ENCODE peak calls at places on chromosomes 3 and 15, in five cellular contexts. N is heart right ventricle; Q is LHCN-M2; O is coronary artery; W is activated CD4-positive, alpha-beta T cell treated with anti-CD3 and anti-CD28 coated beads, Interleukin-2, amount 50 U/mL, for 1 hour. I is an unnamed sample.

GRCh38 chr3:42732196-42732828 is 29.7 kb upstream of the HHATL start:
- DNase-seq in W (no peak), O (peak), N (no peak), Q (no peak), I (no peak)

GRCh38 chr3:179244874-179245273 is 6.0 kb downstream of the KCNMB3 start:
- DNase-seq in O (no peak), N (no peak), W (no peak), Q (no peak), I (no peak)

GRCh38 chr15:58384667-58385066 is 47.1 kb upstream of the LIPC start:
- DNase-seq in W (no peak), O (no peak), N (no peak), Q (no peak), I (no peak)

GRCh38 chr3:13139471-13140065 is 66.3 kb upstream of the IQSEC1 start:
- DNase-seq in O (peak), N (no peak), W (no peak), Q (no peak), I (no peak)

GRCh38 chr3:113086506-113087461 is 96.0 kb downstream of the GTPBP8 start:
- DNase-seq in Q (no peak), N (no peak), O (no peak), W (no peak), I (no peak)

GRCh38 chr3:70097084-70097483 is 97.6 kb downstream of the SAMMSON start:
- DNase-seq in O (no peak), Q (no peak), W (no peak), N (no peak), I (no peak)

GRCh38 chr3:195080125-195080524 is 190.8 kb downstream of the XXYLT1 start:
- DNase-seq in Q (no peak), N (no peak), W (no peak), O (no peak), I (no peak)

GRCh38 chr3:11021611-11022011 is 29.1 kb downstream of the SLC6A1 start:
- DNase-seq in W (no peak), N (no peak), Q (no peak), O (no peak), I (no peak)

GRCh38 chr3:53150247-53151085 is 10.5 kb upstream of the PRKCD start:
- DNase-seq in N (no peak), Q (peak), W (no peak), O (no peak), I (no peak)

GRCh38 chr3:196138927-196139680 is 57.2 kb upstream of the TFRC start:
- DNase-seq in O (no peak), Q (no peak), N (no peak), W (no peak), I (no peak)

GRCh38 chr3:112308151-112308911 is 14.3 kb upstream of the SLC9C1 start:
- DNase-seq in N (no peak), W (no peak), O (no peak), Q (peak), I (no peak)

GRCh38 chr3:150080058-150080730 is 109.5 kb upstream of the PFN2 start:
- DNase-seq in Q (no peak), N (no peak), O (no peak), W (no peak), I (no peak)

GRCh38 chr15:38176155-38176554 is 76.5 kb upstream of the SPRED1 start:
- DNase-seq in N (no peak), W (no peak), Q (peak), O (no peak), I (no peak)

GRCh38 chr15:31261266-31262142 is 65.1 kb upstream of the KLF13 start:
- DNase-seq in Q (no peak), N (no peak), W (no peak), O (peak), I (no peak)

GRCh38 chr15:66785637-66786036 is 83.6 kb downstream of the SMAD6 start:
- DNase-seq in N (no peak), O (no peak), Q (no peak), W (no peak), I (no peak)

GRCh38 chr3:113223831-113224240 is 12.5 kb downstream of the BOC start:
- DNase-seq in W (no peak), N (no peak), O (no peak), Q (no peak), I (peak)

GRCh38 chr3:14472471-14473351 is 67.4 kb downstream of the GRIP2 start:
- DNase-seq in N (no peak), Q (peak), O (no peak), W (no peak), I (no peak)

GRCh38 chr15:49830411-49830810 is 209.6 kb downstream of the DTWD1 start:
- DNase-seq in O (no peak), Q (no peak), N (no peak), W (no peak), I (no peak)

GRCh38 chr3:28989646-28990089 is 291.2 kb upstream of the RBMS3 start:
- DNase-seq in N (no peak), O (no peak), Q (no peak), W (no peak), I (no peak)

GRCh38 chr3:13419356-13420050 is 619 bp downstream of the NUP210 start:
- DNase-seq in N (no peak), O (no peak), Q (no peak), W (peak), I (peak)

GRCh38 chr15:55914446-55914845 is 79.0 kb downstream of the NEDD4 start:
- DNase-seq in W (no peak), O (no peak), Q (no peak), N (no peak), I (no peak)

GRCh38 chr15:29382862-29383261 is 113.2 kb upstream of the NSMCE3 start:
- DNase-seq in Q (no peak), O (no peak), W (no peak), N (no peak), I (no peak)

GRCh38 chr3:157354722-157355121 is 81.9 kb upstream of the PTX3 start:
- DNase-seq in N (no peak), Q (peak), W (no peak), O (no peak), I (no peak)

I was measured in naive thymus-derived CD4-positive, alpha-beta T cell.